ENCODE peak calls at places on chromosomes 6 and 20, in six cellular contexts. Y, F, Q, Z, V and P are unnamed samples.

GRCh38 chr6:36977470-36977941 is 8.5 kb downstream of the MTCH1 start:
- DNase-seq in Y (peak), F (peak), Q (no peak), Z (no peak), V (no peak), P (no peak)

GRCh38 chr6:132135409-132135808 is 184.2 kb upstream of the CCN2 start:
- DNase-seq in Y (no peak), F (no peak), Q (no peak), Z (no peak), V (no peak), P (no peak)

GRCh38 chr6:17042422-17043147 is 59.3 kb upstream of the STMND1 start:
- DNase-seq in Y (peak), F (no peak), Q (peak), Z (peak), V (peak), P (peak)

GRCh38 chr20:22369100-22369499 is 215.3 kb downstream of the FOXA2 start:
- DNase-seq in Y (no peak), F (no peak), Q (no peak), Z (no peak), V (no peak), P (no peak)

GRCh38 chr6:51737580-51738360 is 349.6 kb downstream of the PKHD1 start:
- DNase-seq in Y (no peak), F (no peak), Q (no peak), Z (no peak), V (no peak), P (no peak)

GRCh38 chr6:39239527-39240154 is 10.4 kb upstream of the KCNK5 start:
- DNase-seq in Y (peak), F (no peak), Q (no peak), Z (no peak), V (no peak), P (no peak)

GRCh38 chr20:32506721-32507120 is 78.4 kb downstream of the NOL4L start:
- DNase-seq in Y (peak), F (no peak), Q (no peak), Z (no peak), V (no peak), P (no peak)

GRCh38 chr6:82208914-82209313 is 38.6 kb downstream of the IBTK start:
- DNase-seq in Y (no peak), F (no peak), Q (no peak), Z (no peak), V (no peak), P (no peak)

GRCh38 chr20:363319-364078 is 16.6 kb downstream of the NRSN2 start:
- DNase-seq in Y (no peak), F (no peak), Q (no peak), Z (no peak), V (no peak), P (peak)

GRCh38 chr20:60052322-60052721 is 94.1 kb downstream of the CDH26 start:
- DNase-seq in Y (no peak), F (no peak), Q (no peak), Z (no peak), V (no peak), P (no peak)

GRCh38 chr6:4162345-4162744 is 27.0 kb upstream of the ECI2 start:
- DNase-seq in Y (no peak), F (no peak), Q (no peak), Z (no peak), V (no peak), P (no peak)

GRCh38 chr6:43303751-43304331 is 4.8 kb downstream of the CRIP3 start:
- DNase-seq in Y (no peak), F (no peak), Q (no peak), Z (no peak), V (no peak), P (no peak)

GRCh38 chr20:32605167-32605656 is 20.1 kb upstream of the NOL4L start:
- DNase-seq in Y (peak), F (no peak), Q (peak), Z (peak), V (peak), P (peak)

GRCh38 chr6:31763617-31763940 is 1.1 kb downstream of the SAPCD1 start:
- DNase-seq in Y (peak), F (no peak), Q (peak), Z (peak), V (no peak), P (peak)

GRCh38 chr20:40630723-40631631 is 58.1 kb downstream of the MAFB start:
- DNase-seq in Y (no peak), F (no peak), Q (no peak), Z (no peak), V (no peak), P (no peak)

GRCh38 chr20:32536861-32537656 is 48.1 kb downstream of the NOL4L start:
- DNase-seq in Y (peak), F (peak), Q (no peak), Z (no peak), V (peak), P (no peak)

GRCh38 chr20:22582386-22582959 is 1.9 kb downstream of the FOXA2 start:
- DNase-seq in Y (peak), F (no peak), Q (no peak), Z (no peak), V (peak), P (no peak)

GRCh38 chr20:40571625-40572024 is 117.4 kb downstream of the MAFB start:
- DNase-seq in Y (no peak), F (no peak), Q (no peak), Z (no peak), V (peak), P (no peak)

GRCh38 chr20:32648761-32649615 is 24.8 kb downstream of the C20orf203 start:
- DNase-seq in Y (no peak), F (no peak), Q (no peak), Z (peak), V (no peak), P (no peak)

GRCh38 chr6:45677381-45677992 is 299.8 kb upstream of the SUPT3H start:
- DNase-seq in Y (no peak), F (peak), Q (peak), Z (peak), V (peak), P (peak)

GRCh38 chr20:43372051-43372450 is 85.6 kb upstream of the SRSF6 start:
- DNase-seq in Y (no peak), F (no peak), Q (peak), Z (peak), V (no peak), P (peak)

GRCh38 chr6:6676910-6677441 is 88.5 kb downstream of the LY86 start:
- DNase-seq in Y (peak), F (peak), Q (peak), Z (peak), V (peak), P (peak)

GRCh38 chr6:161001421-161001820 is 9.9 kb downstream of the MAP3K4 start:
- DNase-seq in Y (no peak), F (no peak), Q (no peak), Z (no peak), V (peak), P (no peak)

GRCh38 chr6:128069180-128069579 is 168.3 kb upstream of the THEMIS start:
- DNase-seq in Y (no peak), F (no peak), Q (peak), Z (peak), V (no peak), P (peak)

GRCh38 chr6:2875840-2876207 is 27.3 kb downstream of the SERPINB9 start:
- DNase-seq in Y (peak), F (no peak), Q (no peak), Z (peak), V (no peak), P (no peak)

GRCh38 chr6:55925292-55925691 is 49.9 kb upstream of the BMP5 start:
- DNase-seq in Y (no peak), F (no peak), Q (peak), Z (peak), V (no peak), P (peak)

GRCh38 chr6:128337619-128338018 is 182.8 kb downstream of the PTPRK start:
- DNase-seq in Y (no peak), F (no peak), Q (no peak), Z (no peak), V (no peak), P (no peak)

GRCh38 chr6:125001684-125002083 is 39.4 kb downstream of the RNF217 start:
- DNase-seq in Y (no peak), F (no peak), Q (peak), Z (no peak), V (no peak), P (no peak)

GRCh38 chr6:37103169-37104039 is 66.5 kb upstream of the PIM1 start:
- DNase-seq in Y (peak), F (peak), Q (peak), Z (no peak), V (peak), P (peak)

GRCh38 chr20:24764027-24764797 is 184.9 kb upstream of the CST7 start:
- DNase-seq in Y (no peak), F (no peak), Q (no peak), Z (no peak), V (peak), P (no peak)

GRCh38 chr6:105500693-105501092 is 97.8 kb upstream of the PREP start:
- DNase-seq in Y (peak), F (no peak), Q (no peak), Z (no peak), V (no peak), P (no peak)

GRCh38 chr6:137089305-137089704 is 44.5 kb upstream of the IL20RA start:
- DNase-seq in Y (peak), F (no peak), Q (no peak), Z (no peak), V (peak), P (no peak)

GRCh38 chr6:1129141-1129540 is 182.8 kb upstream of the FOXQ1 start:
- DNase-seq in Y (no peak), F (no peak), Q (peak), Z (peak), V (no peak), P (peak)

GRCh38 chr6:50030777-50031562 is 9.2 kb upstream of the DEFB110 start:
- DNase-seq in Y (peak), F (peak), Q (peak), Z (no peak), V (no peak), P (peak)

GRCh38 chr20:38806855-38807655 is 1.6 kb downstream of the PPP1R16B start:
- DNase-seq in Y (peak), F (peak), Q (no peak), Z (no peak), V (no peak), P (no peak)

GRCh38 chr20:53785320-53785719 is 191.7 kb upstream of the ZNF217 start:
- DNase-seq in Y (no peak), F (no peak), Q (no peak), Z (no peak), V (no peak), P (no peak)
- H3K4me3 ChIP-seq in Y (no peak), F (no peak), Q (no peak), Z (no peak), V (no peak), P (no peak)

DNA sequence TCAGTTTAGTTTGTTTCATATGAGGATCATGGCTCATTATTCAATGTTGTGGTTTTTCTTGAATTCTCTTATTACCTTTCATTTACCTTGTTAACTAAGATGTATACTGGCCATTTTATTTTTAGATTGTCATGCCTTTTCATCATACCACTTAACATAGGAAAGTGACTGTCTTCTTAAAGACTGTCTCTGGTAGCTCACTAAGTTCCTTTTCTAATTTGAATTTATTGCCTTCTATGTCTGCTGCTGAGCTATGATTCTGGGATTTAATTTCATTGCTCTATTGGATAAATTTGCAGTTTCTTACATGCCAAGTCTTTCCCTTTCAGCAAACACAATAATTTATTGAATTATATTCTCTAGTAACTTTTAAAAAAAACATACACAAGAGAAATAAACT is 49.5 kb upstream of the ANKEF1 start:
- DNase-seq in Y (no peak), F (no peak), Q (no peak), Z (no peak), V (no peak), P (no peak)
- TF ChIP-seq CTCF in Y (no peak), F (no peak), Q (no peak), Z (no peak), V (no peak), P (no peak)

DNA sequence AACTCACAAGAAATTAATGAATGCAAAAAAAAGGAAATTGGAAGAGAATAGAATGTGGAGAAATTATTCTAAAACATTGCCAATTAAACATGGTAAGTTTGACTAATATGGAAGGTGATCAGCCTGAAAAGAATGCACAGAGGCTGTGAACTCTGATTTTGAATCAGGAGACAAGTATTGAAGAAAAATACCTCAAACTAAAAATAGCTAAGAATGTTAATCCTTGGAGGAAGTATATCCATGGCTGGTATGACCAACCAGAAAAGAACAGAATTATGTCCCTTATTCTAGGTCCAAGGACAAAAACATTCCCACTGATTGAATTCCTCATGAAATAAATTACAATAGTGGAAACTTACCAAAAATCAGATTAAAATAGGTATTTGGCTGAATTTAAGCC is 7.3 kb upstream of the RIMS1 start:
- DNase-seq in Y (no peak), F (no peak), Q (no peak), Z (no peak), V (no peak), P (peak)
- H3K4me3 ChIP-seq in Y (no peak), F (no peak), Q (no peak), Z (no peak), V (no peak), P (no peak)

DNA sequence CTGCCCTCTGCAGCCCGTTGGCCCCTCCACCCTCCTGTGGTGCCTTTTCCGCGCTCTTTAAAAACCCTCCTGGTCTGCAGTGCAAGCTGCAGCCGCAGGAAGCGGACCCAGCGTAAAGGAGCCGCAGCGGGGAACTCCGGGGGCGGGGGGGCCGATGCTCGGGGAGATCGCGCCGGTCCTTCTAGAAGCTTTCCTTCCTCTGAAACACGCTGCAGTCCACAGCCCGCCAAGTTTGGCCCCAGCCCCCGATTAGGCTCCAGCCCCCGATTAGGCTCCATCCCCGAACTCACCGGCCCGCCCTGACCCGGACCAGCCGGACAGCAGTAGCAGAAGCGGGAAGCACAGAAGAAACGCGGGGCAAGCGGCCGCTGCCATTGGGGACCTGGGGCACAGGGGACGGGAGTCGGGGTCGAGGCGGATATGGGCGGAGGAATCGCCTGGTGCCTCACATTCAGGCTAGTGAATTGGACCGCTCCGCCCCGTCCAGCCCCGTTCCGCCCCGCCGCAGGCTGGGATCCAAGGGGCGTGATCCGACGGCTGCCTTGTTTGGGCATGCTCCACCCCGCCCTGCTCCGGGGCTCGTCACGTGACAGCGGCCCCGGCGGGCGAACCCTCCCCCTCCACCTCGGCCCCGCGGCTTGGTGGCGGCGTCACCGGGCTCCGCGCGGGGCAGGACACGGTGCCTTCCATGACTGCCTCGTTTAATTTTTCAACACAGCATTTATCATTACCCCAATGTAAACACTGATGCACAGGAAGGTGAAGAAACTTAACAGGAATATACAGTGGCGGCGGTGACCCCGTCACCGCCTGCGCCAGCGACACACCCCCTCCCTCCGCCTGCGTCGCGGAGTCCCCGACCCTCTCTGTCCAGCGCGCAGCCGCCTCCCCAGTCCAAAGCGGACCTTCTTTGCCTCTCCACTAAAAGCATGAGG is 20.3 kb downstream of the RAET1L start:
- DNase-seq in Y (peak), F (peak), Q (peak), Z (peak), V (peak), P (peak)
- TF ChIP-seq CTCF in Y (no peak), F (no peak), Q (no peak), Z (no peak), V (no peak), P (peak)

GRCh38 chr6:41721396-41721795 is 14.0 kb downstream of the TFEB start:
- DNase-seq in Y (no peak), F (no peak), Q (no peak), Z (no peak), V (no peak), P (no peak)

GRCh38 chr6:41723178-41723935 is 12.1 kb downstream of the TFEB start:
- DNase-seq in Y (peak), F (peak), Q (peak), Z (peak), V (peak), P (peak)

GRCh38 chr6:41724638-41725501 is 10.5 kb downstream of the TFEB start:
- DNase-seq in Y (no peak), F (no peak), Q (no peak), Z (no peak), V (no peak), P (peak)

GRCh38 chr6:41726876-41727275 is 8.5 kb downstream of the TFEB start:
- DNase-seq in Y (no peak), F (no peak), Q (no peak), Z (no peak), V (no peak), P (no peak)

DNA sequence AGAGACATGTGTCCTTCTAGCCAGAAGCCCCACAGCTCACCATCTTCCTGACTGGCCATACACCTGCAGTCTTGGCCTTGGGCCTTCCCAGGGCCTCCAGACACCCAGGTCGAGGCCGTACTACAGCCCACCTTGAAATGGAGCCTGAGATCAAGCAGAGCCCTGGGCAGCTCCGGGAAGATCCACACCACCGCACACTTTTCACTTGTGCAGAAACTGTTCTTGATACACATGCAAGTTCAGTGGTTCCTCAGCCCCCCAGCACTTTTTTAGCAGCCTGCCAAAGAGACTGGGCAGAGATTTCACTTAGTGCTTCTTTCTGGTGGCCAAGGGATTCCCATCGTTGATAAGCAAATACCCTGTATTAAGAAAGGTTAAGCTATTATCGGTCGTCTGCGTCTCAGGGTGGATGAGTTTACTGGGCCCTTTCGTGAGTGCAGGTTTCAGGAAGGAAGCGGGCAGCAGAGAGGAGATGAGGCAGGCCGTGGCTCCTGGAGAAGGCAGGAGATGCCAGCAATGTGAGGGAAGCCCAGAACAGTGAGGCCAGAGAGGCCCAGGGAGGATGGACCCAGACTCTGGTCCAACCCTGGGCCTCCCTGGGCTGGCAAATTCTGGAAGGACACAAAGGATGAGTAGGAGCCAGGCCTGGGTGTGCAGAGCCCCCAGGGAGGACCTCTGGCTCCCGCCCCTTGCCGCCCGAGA is 11.3 kb downstream of the TFEB start:
- DNase-seq in Y (no peak), F (peak), Q (no peak), Z (no peak), V (no peak), P (no peak)
- H3K4me3 ChIP-seq in Y (no peak), F (peak), Q (no peak), Z (no peak), V (no peak), P (no peak)

DNA sequence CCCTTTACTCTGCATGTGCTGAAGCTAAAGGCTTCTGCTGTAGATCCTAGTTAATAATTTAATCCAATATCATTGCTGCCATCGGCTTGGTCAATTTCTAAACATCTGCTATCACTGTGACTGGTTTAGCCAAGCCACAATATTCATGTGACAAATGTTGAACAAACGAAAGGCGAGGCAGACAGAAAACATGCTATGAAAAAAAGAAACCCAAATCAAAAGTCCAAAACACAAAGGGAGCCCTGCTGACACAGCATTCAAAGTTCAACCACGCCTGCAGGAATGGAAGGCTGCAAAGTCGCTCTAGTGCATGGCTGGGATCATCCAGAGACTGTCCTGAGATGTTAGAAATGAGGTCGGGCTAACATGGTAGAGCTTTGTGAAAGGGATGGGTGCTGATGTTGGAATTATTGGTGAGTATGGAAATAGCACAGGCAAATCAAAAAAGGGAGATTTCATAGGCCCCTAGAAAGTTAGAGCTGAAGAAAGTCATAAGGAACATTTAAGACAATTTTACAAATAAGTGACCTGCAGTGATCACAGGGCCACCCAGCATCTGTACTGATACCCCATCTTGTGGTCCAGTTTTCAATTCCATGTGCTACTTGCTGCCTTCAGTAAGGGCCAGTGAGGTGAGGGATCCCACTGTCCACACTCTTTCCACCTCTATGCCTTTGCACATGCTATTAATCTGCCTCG is 8.8 kb upstream of the NHSL1 start:
- DNase-seq in Y (no peak), F (no peak), Q (no peak), Z (no peak), V (no peak), P (no peak)
- TF ChIP-seq CTCF in Y (no peak), F (no peak), Q (no peak), Z (no peak), V (no peak), P (no peak)

GRCh38 chr6:111480988-111481830 is 1.8 kb downstream of the REV3L start:
- DNase-seq in Y (no peak), F (no peak), Q (peak), Z (no peak), V (no peak), P (no peak)
- H3K4me3 ChIP-seq in Y (peak), F (peak), Q (peak), Z (peak), V (peak), P (peak)